ENCODE peak calls at places on chromosomes 3 and 15, in six cellular contexts. One of them, this sample, is unnamed.

GRCh38 chr15:66659384-66659783 is 42.7 kb upstream of the SMAD6 start:
- DNase-seq in EH: no peak
- DNase-seq in activated CD8-positive, alpha-beta memory T cell treated with anti-CD3 and anti-CD28 coated beads for 48 hours: no peak
- DNase-seq in astrocyte: no peak
- DNase-seq in ACHN: no peak
- DNase-seq in AG04450: no peak
- DNase-seq in this sample: no peak

GRCh38 chr3:42097166-42097946 is 6.2 kb downstream of the TRAK1 start:
- DNase-seq in EH: peak; percentile 92
- DNase-seq in ACHN: no peak
- DNase-seq in astrocyte: peak; percentile 94
- DNase-seq in AG04450: peak; percentile 63
- DNase-seq in activated CD8-positive, alpha-beta memory T cell treated with anti-CD3 and anti-CD28 coated beads for 48 hours: no peak
- DNase-seq in this sample: no peak

GRCh38 chr3:58234516-58234931 is 3.1 kb upstream of the ABHD6 start:
- DNase-seq in ACHN: peak; percentile 19
- DNase-seq in activated CD8-positive, alpha-beta memory T cell treated with anti-CD3 and anti-CD28 coated beads for 48 hours: no peak
- DNase-seq in EH: peak; percentile 59
- DNase-seq in AG04450: peak; percentile 21
- DNase-seq in astrocyte: peak; percentile 21
- DNase-seq in this sample: no peak

GRCh38 chr15:70049701-70050445 is 47.8 kb downstream of the TLE3 start:
- DNase-seq in activated CD8-positive, alpha-beta memory T cell treated with anti-CD3 and anti-CD28 coated beads for 48 hours: no peak
- DNase-seq in AG04450: no peak
- DNase-seq in ACHN: no peak
- DNase-seq in EH: no peak
- DNase-seq in astrocyte: no peak
- DNase-seq in this sample: no peak

GRCh38 chr15:57651445-57651844 is 55.1 kb upstream of the POLR2M start:
- DNase-seq in EH: no peak
- DNase-seq in ACHN: no peak
- DNase-seq in astrocyte: no peak
- DNase-seq in AG04450: no peak
- DNase-seq in activated CD8-positive, alpha-beta memory T cell treated with anti-CD3 and anti-CD28 coated beads for 48 hours: no peak
- DNase-seq in this sample: no peak

GRCh38 chr3:68935778-68936177 is 3.4 kb upstream of the TAFA4 start:
- DNase-seq in activated CD8-positive, alpha-beta memory T cell treated with anti-CD3 and anti-CD28 coated beads for 48 hours: no peak
- DNase-seq in astrocyte: no peak
- DNase-seq in ACHN: no peak
- DNase-seq in AG04450: no peak
- DNase-seq in EH: no peak
- DNase-seq in this sample: no peak

GRCh38 chr3:196322-197153 is at the start of gene CHL1:
- DNase-seq in activated CD8-positive, alpha-beta memory T cell treated with anti-CD3 and anti-CD28 coated beads for 48 hours: no peak
- DNase-seq in EH: no peak
- DNase-seq in AG04450: no peak
- DNase-seq in astrocyte: no peak
- DNase-seq in ACHN: no peak
- DNase-seq in this sample: no peak

GRCh38 chr3:171680690-171681416 is 129.4 kb downstream of the PLD1 start:
- DNase-seq in activated CD8-positive, alpha-beta memory T cell treated with anti-CD3 and anti-CD28 coated beads for 48 hours: no peak
- DNase-seq in EH: no peak
- DNase-seq in astrocyte: no peak
- DNase-seq in ACHN: no peak
- DNase-seq in AG04450: no peak
- DNase-seq in this sample: no peak

GRCh38 chr15:101635944-101636727 is 16.0 kb downstream of the TM2D3 start:
- DNase-seq in EH: no peak
- DNase-seq in activated CD8-positive, alpha-beta memory T cell treated with anti-CD3 and anti-CD28 coated beads for 48 hours: no peak
- DNase-seq in ACHN: no peak
- DNase-seq in AG04450: no peak
- DNase-seq in astrocyte: no peak
- DNase-seq in this sample: no peak

GRCh38 chr15:57595011-57595866 is 3.5 kb downstream of the MYZAP start:
- DNase-seq in astrocyte: no peak
- DNase-seq in EH: no peak
- DNase-seq in ACHN: no peak
- DNase-seq in activated CD8-positive, alpha-beta memory T cell treated with anti-CD3 and anti-CD28 coated beads for 48 hours: no peak
- DNase-seq in AG04450: no peak
- DNase-seq in this sample: no peak

GRCh38 chr15:57053470-57053869 is 135.0 kb downstream of the TCF12 start:
- DNase-seq in activated CD8-positive, alpha-beta memory T cell treated with anti-CD3 and anti-CD28 coated beads for 48 hours: no peak
- DNase-seq in astrocyte: no peak
- DNase-seq in AG04450: no peak
- DNase-seq in EH: no peak
- DNase-seq in ACHN: no peak
- DNase-seq in this sample: no peak

GRCh38 chr3:194091141-194091540 is 44.8 kb upstream of the HES1 start:
- DNase-seq in ACHN: no peak
- DNase-seq in activated CD8-positive, alpha-beta memory T cell treated with anti-CD3 and anti-CD28 coated beads for 48 hours: no peak
- DNase-seq in astrocyte: peak; percentile 83
- DNase-seq in EH: peak; percentile 90
- DNase-seq in AG04450: no peak
- DNase-seq in this sample: no peak

This sample was measured in activated CD4-positive, alpha-beta T cell treated with anti-CD3 and anti-CD28 coated beads for 24 hours.